ENCODE peak calls at places on chromosomes 2 and 18, in seven cellular contexts. D is cardiac muscle cell, T is right cardiac atrium, Z is sigmoid colon, V is myocyte, N is mesendoderm, E is bronchial epithelial cell. K is an unnamed sample.
A peak's percentile ranks its signal among the peaks of the same experiment; 100 is the strongest.

GRCh38 chr2:181461056-181461630 is 4.0 kb downstream of the ITGA4 start:
- DNase-seq in Z (no peak), V (no peak), N (no peak), T (no peak), E (no peak), D (no peak), K (no peak)

GRCh38 chr2:191521608-191522208 is 156.2 kb upstream of the NABP1 start:
- DNase-seq in V (peak; percentile 47), N (peak; percentile 34), T (no peak), Z (no peak), D (peak; percentile 32), E (peak; percentile 54), K (no peak)

GRCh38 chr18:46321954-46322353 is 217.8 kb downstream of the HAUS1 start:
- DNase-seq in N (peak; percentile 72), V (no peak), D (peak; percentile 63), T (no peak), Z (no peak), E (peak; percentile 86), K (no peak)

GRCh38 chr2:104658149-104658839 is 195.6 kb upstream of the POU3F3 start:
- DNase-seq in V (no peak), T (peak; percentile 90), Z (no peak), D (peak; percentile 5), N (peak; percentile 89), E (no peak), K (no peak)

GRCh38 chr2:230944123-230944653 is 19.1 kb upstream of the GPR55 start:
- DNase-seq in D (no peak), E (no peak), N (no peak), Z (no peak), T (no peak), V (no peak), K (no peak)

GRCh38 chr18:68642003-68642402 is 72.9 kb downstream of the TMX3 start:
- DNase-seq in V (no peak), Z (no peak), E (no peak), N (no peak), D (no peak), T (no peak), K (no peak)

GRCh38 chr2:71226391-71226964 is 425 bp downstream of the PAIP2B start:
- DNase-seq in V (no peak), Z (peak; percentile 77), T (peak; percentile 79), N (peak; percentile 35), D (peak; percentile 83), E (no peak), K (peak; percentile 9)

GRCh38 chr18:12990662-12990976 is 543 bp upstream of the CEP192 start:
- DNase-seq in V (no peak), D (no peak), Z (no peak), N (peak; percentile 86), T (no peak), E (no peak), K (no peak)

GRCh38 chr2:150732064-150732463 is 244.6 kb upstream of the RND3 start:
- DNase-seq in D (no peak), Z (no peak), E (peak; percentile 79), N (peak; percentile 14), T (no peak), V (peak; percentile 41), K (no peak)

GRCh38 chr2:18976112-18976961 is 382.1 kb downstream of the OSR1 start:
- DNase-seq in T (no peak), V (peak; percentile 88), D (no peak), E (peak; percentile 38), Z (peak; percentile 75), N (no peak), K (no peak)

GRCh38 chr2:20665261-20666113 is 1.5 kb upstream of the GDF7 start:
- DNase-seq in N (no peak), D (no peak), T (no peak), V (no peak), Z (no peak), E (no peak), K (no peak)

GRCh38 chr2:196468394-196468793 is 171.1 kb upstream of the CCDC150 start:
- DNase-seq in Z (no peak), V (no peak), N (peak; percentile 37), E (no peak), D (no peak), T (no peak), K (no peak)

GRCh38 chr2:174573621-174574081 is 24.0 kb downstream of the WIPF1 start:
- DNase-seq in N (no peak), T (peak; percentile 71), Z (no peak), D (no peak), V (no peak), E (peak; percentile 64), K (peak; percentile 23)

GRCh38 chr2:88950010-88950409 is 258.5 kb downstream of the RPIA start:
- DNase-seq in E (peak; percentile 8), D (peak; percentile 12), Z (no peak), N (peak; percentile 45), T (no peak), V (no peak), K (no peak)

GRCh38 chr2:32425719-32426141 is 68.9 kb downstream of the BIRC6 start:
- DNase-seq in T (no peak), Z (no peak), D (no peak), N (peak; percentile 10), E (no peak), V (peak; percentile 90), K (no peak)

K was measured in T-helper 22 cell.